ENCODE peak calls at places on chromosome 12, in four cellular contexts. U is SK-N-SH, Z is H1, S is HepG2. A is an unnamed sample.

GRCh38 chr12:42162198-42162597 is 17.5 kb upstream of the GXYLT1 start:
- DNase-seq in Z (no peak), U (no peak), S (no peak), A (no peak)

GRCh38 chr12:57632369-57632897 is 568 bp downstream of the B4GALNT1 start:
- DNase-seq in U (peak), S (no peak), Z (no peak), A (no peak)

GRCh38 chr12:57735198-57735855 is 3.2 kb downstream of the AGAP2 start:
- DNase-seq in Z (no peak), S (peak), U (peak), A (no peak)

GRCh38 chr12:29148958-29149690 is at the start of gene FAR2:
- DNase-seq in U (peak), Z (no peak), S (no peak), A (peak)

GRCh38 chr12:116861331-116861730 is 19.9 kb downstream of the HRK start:
- DNase-seq in Z (no peak), S (no peak), U (peak), A (no peak)

GRCh38 chr12:95571369-95571768 is 20.1 kb upstream of the USP44 start:
- DNase-seq in U (no peak), Z (no peak), S (no peak), A (no peak)

GRCh38 chr12:100266802-100267602 is at the start of the genes DEPDC4 and SCYL2:
- DNase-seq in S (peak), Z (peak), U (peak), A (peak)

GRCh38 chr12:64767495-64767894 is 8.3 kb upstream of the GNS start:
- DNase-seq in U (no peak), Z (no peak), S (no peak), A (no peak)

GRCh38 chr12:26723379-26724308 is 109.3 kb downstream of the ITPR2 start:
- DNase-seq in U (no peak), Z (no peak), S (no peak), A (no peak)

GRCh38 chr12:117968826-117969659 is at the start of gene KSR2:
- DNase-seq in Z (peak), U (peak), S (peak), A (peak)

GRCh38 chr12:49428652-49429549 is 61.6 kb downstream of the SPATS2 start:
- DNase-seq in S (no peak), Z (no peak), U (no peak), A (no peak)

GRCh38 chr12:56723889-56724659 is 1.0 kb downstream of the NACA start:
- DNase-seq in Z (no peak), U (no peak), S (peak), A (no peak)

GRCh38 chr12:122366685-122367475 is 55.6 kb downstream of the CLIP1 start:
- DNase-seq in U (no peak), S (peak), Z (peak), A (peak)

GRCh38 chr12:8026282-8026637 is 6.3 kb upstream of the FOXJ2 start:
- DNase-seq in Z (no peak), U (no peak), S (no peak), A (no peak)

GRCh38 chr12:93978553-93978952 is 169.8 kb upstream of the PLXNC1 start:
- DNase-seq in U (no peak), Z (no peak), S (no peak), A (no peak)

GRCh38 chr12:110039085-110039807 is 9.1 kb downstream of the C12orf76 start:
- DNase-seq in Z (no peak), U (no peak), S (peak), A (peak)

GRCh38 chr12:101823891-101824290 is 6.9 kb downstream of the GNPTAB start:
- DNase-seq in Z (no peak), U (peak), S (peak), A (peak)

GRCh38 chr12:93453633-93454032 is 11.9 kb upstream of the UBE2N start:
- DNase-seq in U (no peak), Z (no peak), S (no peak), A (no peak)

GRCh38 chr12:121467638-121468403 is 67.9 kb downstream of the RNF34 start:
- DNase-seq in U (no peak), Z (no peak), S (no peak), A (no peak)

GRCh38 chr12:13241833-13242232 is 45.3 kb downstream of the EMP1 start:
- DNase-seq in Z (no peak), U (no peak), S (peak), A (no peak)

GRCh38 chr12:16221776-16222175 is 55.7 kb downstream of the SLC15A5 start:
- DNase-seq in U (no peak), S (no peak), Z (no peak), A (no peak)

GRCh38 chr12:122054842-122055544 is 23.6 kb upstream of the MLXIP start:
- DNase-seq in U (no peak), S (no peak), Z (no peak), A (no peak)

GRCh38 chr12:25458047-25458552 is 95.0 kb downstream of the LMNTD1 start:
- DNase-seq in Z (no peak), U (peak), S (peak), A (no peak)

GRCh38 chr12:116717466-116718457 is 20.1 kb downstream of the SPRING1 start:
- DNase-seq in Z (no peak), S (no peak), U (no peak), A (no peak)

GRCh38 chr12:79841878-79842265 is 93.0 kb downstream of the PPP1R12A start:
- DNase-seq in S (no peak), Z (no peak), U (no peak), A (no peak)

GRCh38 chr12:59929091-59929490 is 333.3 kb downstream of the SLC16A7 start:
- DNase-seq in S (no peak), Z (no peak), U (no peak), A (no peak)

GRCh38 chr12:79678306-79678705 is 12.5 kb downstream of the PAWR start:
- DNase-seq in Z (no peak), U (no peak), S (no peak), A (no peak)

GRCh38 chr12:83245156-83245555 is 558.5 kb downstream of the TMTC2 start:
- DNase-seq in S (no peak), Z (no peak), U (no peak), A (no peak)

GRCh38 chr12:69435644-69436043 is 34.5 kb upstream of the FRS2 start:
- DNase-seq in S (no peak), Z (no peak), U (no peak), A (no peak)

GRCh38 chr12:104702565-104703139 is 245.9 kb downstream of the CHST11 start:
- DNase-seq in S (no peak), Z (no peak), U (no peak), A (no peak)

GRCh38 chr12:115404761-115405470 is 720.9 kb upstream of the TBX3 start:
- DNase-seq in S (peak), Z (no peak), U (no peak), A (peak)

GRCh38 chr12:104372048-104372720 is 68.6 kb downstream of the EID3 start:
- DNase-seq in U (no peak), S (no peak), Z (no peak), A (no peak)

GRCh38 chr12:127832172-127832571 is 434.8 kb upstream of the TMEM132C start:
- DNase-seq in S (no peak), Z (no peak), U (no peak), A (no peak)

GRCh38 chr12:89231686-89232085 is 120.6 kb downstream of the DUSP6 start:
- DNase-seq in S (no peak), Z (no peak), U (no peak), A (no peak)

GRCh38 chr12:27244680-27245005 is 557 bp downstream of the STK38L start:
- DNase-seq in Z (no peak), U (no peak), S (no peak), A (no peak)

GRCh38 chr12:76883826-76884225 is 5.0 kb upstream of the CSRP2 start:
- DNase-seq in Z (no peak), U (no peak), S (no peak), A (no peak)

GRCh38 chr12:72448805-72449204 is 176.6 kb downstream of the TRHDE start:
- DNase-seq in U (no peak), Z (no peak), S (no peak), A (no peak)

GRCh38 chr12:38823743-38824142 is 81.6 kb downstream of the CPNE8 start:
- DNase-seq in U (no peak), S (no peak), Z (no peak), A (no peak)
- TF ChIP-seq JUND in U (no peak), S (no peak), Z (no peak), A (no peak)

GRCh38 chr12:67909681-67910080 is 79.6 kb upstream of the IFNG-AS1 start:
- DNase-seq in S (no peak), Z (no peak), U (no peak), A (no peak)

GRCh38 chr12:67909091-67909531 is 80.1 kb upstream of the IFNG-AS1 start:
- DNase-seq in Z (no peak), U (no peak), S (no peak), A (no peak)

GRCh38 chr12:67911789-67912188 is 77.5 kb upstream of the IFNG-AS1 start:
- DNase-seq in U (no peak), S (no peak), Z (no peak), A (no peak)

GRCh38 chr12:67911293-67911637 is 78.0 kb upstream of the IFNG-AS1 start:
- DNase-seq in S (no peak), U (no peak), Z (no peak), A (no peak)

GRCh38 chr12:67910360-67911292 is 78.6 kb upstream of the IFNG-AS1 start:
- DNase-seq in Z (no peak), U (no peak), S (no peak), A (no peak)
- TF ChIP-seq JUND in Z (no peak), U (peak), S (no peak), A (no peak)

GRCh38 chr12:84950971-84951546 is 38.5 kb upstream of the SLC6A15 start:
- DNase-seq in U (no peak), Z (no peak), S (no peak), A (no peak)

GRCh38 chr12:84955298-84955697 is 42.7 kb upstream of the SLC6A15 start:
- DNase-seq in U (no peak), S (no peak), Z (no peak), A (no peak)

DNA sequence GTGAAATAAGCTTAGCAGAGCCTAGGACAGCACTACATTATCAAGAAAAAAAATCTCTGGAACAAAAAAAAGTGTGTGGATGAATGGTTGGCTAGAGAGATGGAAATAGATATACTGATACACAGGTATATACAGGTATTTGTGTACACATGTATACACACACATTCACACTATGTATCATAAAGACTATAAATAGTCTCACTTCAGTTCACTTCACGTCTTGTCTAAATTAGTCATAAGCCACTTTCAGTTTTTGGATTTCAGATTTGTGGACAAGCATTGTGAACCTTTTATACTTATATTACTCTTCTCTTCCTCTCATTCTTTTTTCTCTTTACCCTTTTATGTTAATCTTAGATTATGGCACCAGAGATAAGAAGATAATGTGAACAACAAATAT is 41.8 kb upstream of the SLC6A15 start:
- DNase-seq in S (no peak), U (no peak), Z (no peak), A (no peak)
- TF ChIP-seq JUND in S (no peak), U (no peak), Z (no peak), A (no peak)

GRCh38 chr12:78448692-78449091 is 415.9 kb upstream of the SYT1 start:
- DNase-seq in S (no peak), Z (no peak), U (no peak), A (no peak)
- TF ChIP-seq JUND in S (no peak), Z (no peak), U (no peak), A (no peak)

DNA sequence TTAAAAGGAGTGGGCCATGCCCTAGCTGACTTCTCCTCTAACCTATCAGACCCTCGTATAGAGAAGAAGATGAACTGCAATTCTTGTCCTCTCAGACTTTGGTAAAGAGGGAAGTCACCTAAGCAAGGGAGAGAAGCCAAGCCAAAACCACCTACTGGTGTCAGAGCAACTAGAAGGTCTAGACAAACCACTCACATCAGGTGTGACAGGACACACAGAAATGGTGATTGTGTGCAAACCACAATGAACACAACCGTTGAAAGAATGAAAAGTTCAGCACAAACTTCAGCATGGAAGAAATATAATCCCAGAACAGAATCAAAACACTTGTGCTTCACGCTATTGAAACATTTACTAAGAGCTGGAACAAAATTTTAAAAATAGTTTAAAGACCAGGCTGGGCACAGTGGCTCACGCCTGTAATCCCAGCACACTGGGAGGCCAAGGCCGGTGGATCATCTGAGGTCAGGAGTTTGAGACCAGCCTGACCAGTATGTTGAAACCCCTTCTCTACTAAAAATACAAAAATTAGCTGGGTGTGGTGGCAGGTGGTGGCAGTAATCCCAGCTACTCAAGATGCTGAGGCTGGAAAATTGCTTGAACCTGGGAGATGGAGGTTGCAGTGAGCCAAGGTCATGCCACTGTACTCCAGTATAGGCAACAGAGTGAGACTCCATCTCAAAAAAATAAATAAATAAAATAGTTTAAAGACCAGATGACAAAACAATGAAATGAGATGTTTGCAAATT is 56.2 kb upstream of the NTF3 start:
- DNase-seq in U (no peak), S (no peak), Z (no peak), A (no peak)
- TF ChIP-seq JUND in U (no peak), S (no peak), Z (no peak), A (no peak)

GRCh38 chr12:132899033-132899432 is 11.6 kb upstream of the CHFR start:
- DNase-seq in U (no peak), Z (no peak), S (no peak), A (no peak)
- TF ChIP-seq JUND in U (no peak), Z (no peak), S (no peak), A (no peak)

DNA sequence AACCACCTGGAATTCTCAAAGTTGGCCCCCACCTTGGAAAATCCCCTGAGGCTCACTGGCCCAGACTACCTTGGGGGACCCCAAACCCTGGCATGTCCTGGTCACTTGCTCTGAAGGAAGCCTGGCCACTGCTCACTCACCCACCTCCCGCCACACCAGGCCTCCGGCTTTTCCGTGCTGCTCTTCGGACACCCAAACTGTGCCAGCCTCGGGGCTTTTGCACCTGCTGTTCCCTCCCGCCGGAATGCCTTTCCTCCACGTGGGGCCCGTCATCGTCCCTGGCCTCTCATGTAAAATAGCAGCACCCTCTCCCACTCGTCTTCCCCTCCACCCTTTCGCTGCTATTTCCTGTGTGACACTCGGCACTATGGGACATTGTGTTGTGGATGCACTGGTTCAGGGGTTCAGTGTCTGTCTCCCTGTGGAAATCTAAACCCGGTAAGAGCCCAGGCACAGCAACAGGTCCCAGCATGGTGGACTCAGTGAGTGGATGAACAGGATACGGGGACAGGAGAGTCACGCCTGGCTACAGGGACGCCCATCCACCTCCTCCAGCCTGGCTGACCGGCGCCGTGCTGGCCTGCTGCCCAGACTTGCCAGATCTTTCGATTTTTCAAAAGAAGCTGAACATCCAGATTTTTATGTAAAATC is 87.4 kb upstream of the NCOR2 start:
- DNase-seq in U (peak), Z (no peak), S (no peak), A (no peak)
- TF ChIP-seq JUND in U (no peak), Z (no peak), S (no peak), A (no peak)

DNA sequence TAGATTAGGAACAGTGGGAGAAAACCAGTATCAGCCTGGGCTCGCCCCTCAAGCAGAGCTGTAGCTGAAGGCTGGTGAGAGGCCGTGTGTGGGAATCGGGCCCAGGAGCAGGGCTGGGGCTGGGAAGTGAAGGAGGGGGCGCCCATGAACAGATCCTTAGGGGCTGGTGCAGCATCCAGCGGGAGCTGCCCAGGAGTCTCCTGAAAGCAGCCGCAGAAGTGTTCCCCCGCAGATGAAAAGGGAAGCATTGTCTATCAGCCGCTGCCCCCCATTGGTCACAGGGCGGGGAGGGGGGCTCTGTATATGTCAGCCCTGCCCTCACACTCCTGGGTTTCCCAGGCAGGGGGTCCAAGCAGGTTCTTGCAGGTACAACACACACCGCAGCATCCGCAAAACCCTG is 15.6 kb upstream of the RFLNA start:
- DNase-seq in Z (no peak), S (no peak), U (no peak), A (no peak)
- TF ChIP-seq JUND in Z (no peak), S (no peak), U (no peak), A (no peak)

A was measured in T47D.